ENCODE peak calls at places on chromosomes 6 and 20, in six cellular contexts. H is activated T-cell treated with anti-CD3 and anti-CD28 coated beads for 4 hours, A is Kasumi-1, P is breast epithelium, D is NCI-H774, T is T-helper 17 cell. K is an unnamed sample.

GRCh38 chr20:4358566-4358965 is 343.2 kb upstream of the RNF24 start:
- DNase-seq in H (no peak), A (no peak), P (no peak), D (no peak), T (no peak), K (no peak)

GRCh38 chr6:104753251-104753650 is 106.5 kb downstream of the HACE1 start:
- DNase-seq in H (no peak), A (no peak), P (no peak), D (no peak), T (no peak), K (no peak)

GRCh38 chr6:88919032-88919431 is 44.4 kb downstream of the RNGTT start:
- DNase-seq in H (no peak), A (peak), P (no peak), D (no peak), T (no peak), K (no peak)

GRCh38 chr6:16756660-16757270 is 4.5 kb downstream of the ATXN1 start:
- DNase-seq in H (no peak), A (no peak), P (no peak), D (no peak), T (no peak), K (no peak)

GRCh38 chr20:61736001-61736635 is 329.6 kb downstream of the TAF4 start:
- DNase-seq in H (no peak), A (no peak), P (no peak), D (no peak), T (no peak), K (no peak)

GRCh38 chr6:118808794-118809668 is 84.9 kb upstream of the ASF1A start:
- DNase-seq in H (no peak), A (peak), P (no peak), D (no peak), T (no peak), K (no peak)

GRCh38 chr6:50410577-50410976 is 302.7 kb upstream of the TFAP2D start:
- DNase-seq in H (no peak), A (no peak), P (no peak), D (no peak), T (no peak), K (no peak)

GRCh38 chr6:7777062-7777461 is 51.2 kb downstream of the BMP6 start:
- DNase-seq in H (no peak), A (no peak), P (no peak), D (no peak), T (no peak), K (no peak)

GRCh38 chr6:149961728-149962425 is 1.9 kb upstream of the ULBP1 start:
- DNase-seq in H (peak), A (peak), P (no peak), D (no peak), T (no peak), K (no peak)

GRCh38 chr6:156589281-156589680 is 187.9 kb upstream of the ARID1B start:
- DNase-seq in H (no peak), A (no peak), P (no peak), D (no peak), T (no peak), K (no peak)

GRCh38 chr20:10309326-10309725 is 90.7 kb downstream of the SNAP25 start:
- DNase-seq in H (no peak), A (no peak), P (no peak), D (no peak), T (no peak), K (no peak)

GRCh38 chr6:29826271-29826670 is 1.4 kb upstream of the HLA-G start:
- DNase-seq in H (no peak), A (no peak), P (no peak), D (no peak), T (no peak), K (no peak)

GRCh38 chr6:3906191-3907019 is 57.2 kb downstream of the FAM50B start:
- DNase-seq in H (no peak), A (no peak), P (no peak), D (no peak), T (no peak), K (no peak)

GRCh38 chr20:45372646-45373352 is 5.3 kb downstream of the TP53TG5 start:
- DNase-seq in H (no peak), A (no peak), P (no peak), D (no peak), T (no peak), K (no peak)

GRCh38 chr6:157789861-157790260 is 33.2 kb upstream of the SNX9 start:
- DNase-seq in H (no peak), A (no peak), P (no peak), D (no peak), T (no peak), K (no peak)

GRCh38 chr6:3506751-3507388 is 50.0 kb upstream of the SLC22A23 start:
- DNase-seq in H (no peak), A (no peak), P (no peak), D (no peak), T (no peak), K (no peak)

GRCh38 chr6:161117329-161117707 is 125.7 kb downstream of the MAP3K4 start:
- DNase-seq in H (no peak), A (no peak), P (no peak), D (no peak), T (no peak), K (no peak)

GRCh38 chr6:136640132-136640915 is 90.1 kb upstream of the MAP7 start:
- DNase-seq in H (no peak), A (no peak), P (no peak), D (no peak), T (no peak), K (no peak)

GRCh38 chr20:46308258-46309157 is at the start of gene CDH22:
- DNase-seq in H (peak), A (peak), P (no peak), D (peak), T (peak), K (peak)

GRCh38 chr6:44531447-44532015 is 144.0 kb downstream of the CDC5L start:
- DNase-seq in H (no peak), A (no peak), P (no peak), D (no peak), T (no peak), K (no peak)

GRCh38 chr6:32956176-32956575 is 3.3 kb upstream of the HLA-DMA start:
- DNase-seq in H (no peak), A (no peak), P (no peak), D (no peak), T (no peak), K (no peak)

GRCh38 chr20:50054626-50055511 is 58.1 kb downstream of the UBE2V1 start:
- DNase-seq in H (no peak), A (no peak), P (no peak), D (no peak), T (no peak), K (no peak)

GRCh38 chr6:53044071-53044470 is 21.1 kb upstream of the FBXO9 start:
- DNase-seq in H (no peak), A (no peak), P (no peak), D (no peak), T (no peak), K (no peak)

GRCh38 chr20:16589623-16590022 is 16.4 kb upstream of the KIF16B start:
- DNase-seq in H (no peak), A (no peak), P (no peak), D (no peak), T (no peak), K (no peak)

GRCh38 chr6:121647905-121648304 is 212.5 kb downstream of the GJA1 start:
- DNase-seq in H (no peak), A (no peak), P (no peak), D (no peak), T (no peak), K (no peak)

GRCh38 chr6:111417946-111418345 is 65.1 kb downstream of the REV3L start:
- DNase-seq in H (no peak), A (no peak), P (no peak), D (no peak), T (no peak), K (no peak)

GRCh38 chr6:144335914-144336313 is 50.8 kb downstream of the UTRN start:
- DNase-seq in H (no peak), A (no peak), P (no peak), D (no peak), T (no peak), K (no peak)

GRCh38 chr6:33749401-33749800 is 2.7 kb upstream of the IP6K3 start:
- DNase-seq in H (no peak), A (no peak), P (no peak), D (no peak), T (no peak), K (no peak)

GRCh38 chr6:42313038-42313437 is 95.4 kb upstream of the MRPS10 start:
- DNase-seq in H (no peak), A (no peak), P (no peak), D (no peak), T (no peak), K (no peak)

GRCh38 chr6:41689171-41690008 is 46.0 kb downstream of the TFEB start:
- DNase-seq in H (no peak), A (no peak), P (peak), D (no peak), T (no peak), K (no peak)

GRCh38 chr6:72858204-72858603 is 236.3 kb downstream of the KCNQ5 start:
- DNase-seq in H (no peak), A (no peak), P (no peak), D (no peak), T (no peak), K (no peak)

GRCh38 chr6:131597448-131597847 is 24.4 kb downstream of the ARG1 start:
- DNase-seq in H (no peak), A (peak), P (no peak), D (no peak), T (no peak), K (no peak)

GRCh38 chr6:124800222-124800621 is 162.0 kb upstream of the RNF217 start:
- DNase-seq in H (no peak), A (no peak), P (no peak), D (no peak), T (no peak), K (no peak)

GRCh38 chr20:41361757-41362747 is 4.6 kb downstream of the EMILIN3 start:
- DNase-seq in H (no peak), A (no peak), P (no peak), D (no peak), T (no peak), K (no peak)